ENCODE peak calls at places on chromosomes 16 and 17, in nine cellular contexts. One of them, this sample, is unnamed.

GRCh38 chr16:27355610-27356009 is 41.8 kb downstream of the IL4R start:
- DNase-seq in A673: peak
- DNase-seq in adipocyte: no peak
- DNase-seq in iPS DF 6.9: peak
- DNase-seq in effector memory CD4-positive, alpha-beta T cell: peak
- DNase-seq in right lobe of liver: peak
- DNase-seq in lower leg skin: peak
- DNase-seq in IMR-90: peak
- DNase-seq in CD8-positive, alpha-beta memory T cell: no peak
- DNase-seq in this sample: peak

GRCh38 chr16:68696514-68696913 is 40.6 kb upstream of the CDH1 start:
- DNase-seq in effector memory CD4-positive, alpha-beta T cell: no peak
- DNase-seq in IMR-90: no peak
- DNase-seq in right lobe of liver: no peak
- DNase-seq in A673: no peak
- DNase-seq in adipocyte: no peak
- DNase-seq in iPS DF 6.9: no peak
- DNase-seq in lower leg skin: no peak
- DNase-seq in CD8-positive, alpha-beta memory T cell: no peak
- DNase-seq in this sample: no peak

GRCh38 chr17:50218771-50219315 is 17.4 kb upstream of the COL1A1 start:
- DNase-seq in IMR-90: peak
- DNase-seq in adipocyte: peak
- DNase-seq in effector memory CD4-positive, alpha-beta T cell: no peak
- DNase-seq in lower leg skin: no peak
- DNase-seq in A673: no peak
- DNase-seq in iPS DF 6.9: no peak
- DNase-seq in right lobe of liver: no peak
- DNase-seq in CD8-positive, alpha-beta memory T cell: no peak
- DNase-seq in this sample: no peak

GRCh38 chr17:49996495-49997255 is 1.7 kb upstream of the DLX3 start:
- DNase-seq in IMR-90: peak
- DNase-seq in adipocyte: peak
- DNase-seq in lower leg skin: peak
- DNase-seq in CD8-positive, alpha-beta memory T cell: peak
- DNase-seq in right lobe of liver: peak
- DNase-seq in A673: peak
- DNase-seq in effector memory CD4-positive, alpha-beta T cell: peak
- DNase-seq in iPS DF 6.9: no peak
- DNase-seq in this sample: peak

GRCh38 chr16:9048302-9048700 is 43.1 kb upstream of the HAPSTR1 start:
- DNase-seq in right lobe of liver: no peak
- DNase-seq in lower leg skin: no peak
- DNase-seq in A673: no peak
- DNase-seq in effector memory CD4-positive, alpha-beta T cell: no peak
- DNase-seq in IMR-90: peak
- DNase-seq in iPS DF 6.9: no peak
- DNase-seq in adipocyte: peak
- DNase-seq in CD8-positive, alpha-beta memory T cell: no peak
- DNase-seq in this sample: no peak

GRCh38 chr16:49782405-49782804 is 73.5 kb downstream of the ZNF423 start:
- DNase-seq in IMR-90: no peak
- DNase-seq in lower leg skin: no peak
- DNase-seq in adipocyte: no peak
- DNase-seq in iPS DF 6.9: no peak
- DNase-seq in A673: no peak
- DNase-seq in right lobe of liver: no peak
- DNase-seq in effector memory CD4-positive, alpha-beta T cell: no peak
- DNase-seq in CD8-positive, alpha-beta memory T cell: no peak
- DNase-seq in this sample: no peak

GRCh38 chr17:55332296-55333041 is 67.7 kb downstream of the HLF start:
- DNase-seq in right lobe of liver: no peak
- DNase-seq in lower leg skin: no peak
- DNase-seq in A673: no peak
- DNase-seq in IMR-90: no peak
- DNase-seq in effector memory CD4-positive, alpha-beta T cell: no peak
- DNase-seq in CD8-positive, alpha-beta memory T cell: no peak
- DNase-seq in adipocyte: no peak
- DNase-seq in iPS DF 6.9: no peak
- DNase-seq in this sample: no peak

GRCh38 chr16:15639061-15639568 is 3.8 kb downstream of the MARF1 start:
- DNase-seq in right lobe of liver: no peak
- DNase-seq in CD8-positive, alpha-beta memory T cell: no peak
- DNase-seq in A673: no peak
- DNase-seq in iPS DF 6.9: no peak
- DNase-seq in IMR-90: no peak
- DNase-seq in lower leg skin: no peak
- DNase-seq in adipocyte: no peak
- DNase-seq in effector memory CD4-positive, alpha-beta T cell: no peak
- DNase-seq in this sample: peak

GRCh38 chr16:23979426-23979825 is 143.6 kb downstream of the PRKCB start:
- DNase-seq in adipocyte: no peak
- DNase-seq in right lobe of liver: no peak
- DNase-seq in lower leg skin: no peak
- DNase-seq in A673: no peak
- DNase-seq in IMR-90: no peak
- DNase-seq in iPS DF 6.9: no peak
- DNase-seq in CD8-positive, alpha-beta memory T cell: no peak
- DNase-seq in effector memory CD4-positive, alpha-beta T cell: no peak
- DNase-seq in this sample: no peak

GRCh38 chr16:51147776-51148673 is 3.0 kb downstream of the SALL1 start:
- DNase-seq in effector memory CD4-positive, alpha-beta T cell: no peak
- DNase-seq in iPS DF 6.9: no peak
- DNase-seq in A673: no peak
- DNase-seq in adipocyte: no peak
- DNase-seq in IMR-90: no peak
- DNase-seq in lower leg skin: no peak
- DNase-seq in right lobe of liver: no peak
- DNase-seq in CD8-positive, alpha-beta memory T cell: no peak
- DNase-seq in this sample: no peak

GRCh38 chr17:17917394-17917793 is 54.8 kb downstream of the TOM1L2 start:
- DNase-seq in A673: no peak
- DNase-seq in adipocyte: no peak
- DNase-seq in right lobe of liver: no peak
- DNase-seq in lower leg skin: no peak
- DNase-seq in IMR-90: no peak
- DNase-seq in CD8-positive, alpha-beta memory T cell: no peak
- DNase-seq in effector memory CD4-positive, alpha-beta T cell: no peak
- DNase-seq in iPS DF 6.9: no peak
- DNase-seq in this sample: no peak

GRCh38 chr17:17911003-17911613 is 61.1 kb downstream of the TOM1L2 start:
- DNase-seq in right lobe of liver: no peak
- DNase-seq in A673: no peak
- DNase-seq in lower leg skin: no peak
- DNase-seq in adipocyte: no peak
- DNase-seq in iPS DF 6.9: no peak
- DNase-seq in effector memory CD4-positive, alpha-beta T cell: no peak
- DNase-seq in IMR-90: no peak
- DNase-seq in CD8-positive, alpha-beta memory T cell: no peak
- DNase-seq in this sample: no peak

GRCh38 chr17:17915183-17915582 is 57.0 kb downstream of the TOM1L2 start:
- DNase-seq in iPS DF 6.9: no peak
- DNase-seq in A673: no peak
- DNase-seq in adipocyte: no peak
- DNase-seq in effector memory CD4-positive, alpha-beta T cell: no peak
- DNase-seq in CD8-positive, alpha-beta memory T cell: no peak
- DNase-seq in lower leg skin: no peak
- DNase-seq in IMR-90: no peak
- DNase-seq in right lobe of liver: no peak
- DNase-seq in this sample: no peak

GRCh38 chr17:17910060-17910459 is 62.1 kb downstream of the TOM1L2 start:
- DNase-seq in CD8-positive, alpha-beta memory T cell: no peak
- DNase-seq in IMR-90: no peak
- DNase-seq in lower leg skin: no peak
- DNase-seq in effector memory CD4-positive, alpha-beta T cell: no peak
- DNase-seq in A673: no peak
- DNase-seq in right lobe of liver: no peak
- DNase-seq in iPS DF 6.9: no peak
- DNase-seq in adipocyte: no peak
- DNase-seq in this sample: no peak

GRCh38 chr17:17913695-17914332 is 58.4 kb downstream of the TOM1L2 start:
- DNase-seq in A673: peak
- DNase-seq in iPS DF 6.9: no peak
- DNase-seq in lower leg skin: peak
- DNase-seq in IMR-90: peak
- DNase-seq in right lobe of liver: peak
- DNase-seq in CD8-positive, alpha-beta memory T cell: peak
- DNase-seq in effector memory CD4-positive, alpha-beta T cell: no peak
- DNase-seq in adipocyte: peak
- DNase-seq in this sample: no peak
- H3K4me3 ChIP-seq in A673: no peak
- H3K4me3 ChIP-seq in iPS DF 6.9: no peak
- H3K4me3 ChIP-seq in lower leg skin: no peak
- H3K4me3 ChIP-seq in IMR-90: no peak
- H3K4me3 ChIP-seq in right lobe of liver: no peak
- H3K4me3 ChIP-seq in CD8-positive, alpha-beta memory T cell: no peak
- H3K4me3 ChIP-seq in effector memory CD4-positive, alpha-beta T cell: no peak
- H3K4me3 ChIP-seq in adipocyte: no peak
- H3K4me3 ChIP-seq in this sample: no peak

GRCh38 chr16:89873109-89873821 is at the start of gene TCF25:
- DNase-seq in iPS DF 6.9: peak
- DNase-seq in IMR-90: peak
- DNase-seq in lower leg skin: peak
- DNase-seq in right lobe of liver: peak
- DNase-seq in CD8-positive, alpha-beta memory T cell: peak
- DNase-seq in adipocyte: peak
- DNase-seq in effector memory CD4-positive, alpha-beta T cell: peak
- DNase-seq in A673: peak
- DNase-seq in this sample: peak
- H3K4me3 ChIP-seq in iPS DF 6.9: peak
- H3K4me3 ChIP-seq in IMR-90: peak
- H3K4me3 ChIP-seq in lower leg skin: peak
- H3K4me3 ChIP-seq in right lobe of liver: peak
- H3K4me3 ChIP-seq in CD8-positive, alpha-beta memory T cell: peak
- H3K4me3 ChIP-seq in adipocyte: peak
- H3K4me3 ChIP-seq in effector memory CD4-positive, alpha-beta T cell: peak
- H3K4me3 ChIP-seq in A673: peak
- H3K4me3 ChIP-seq in this sample: peak

DNA sequence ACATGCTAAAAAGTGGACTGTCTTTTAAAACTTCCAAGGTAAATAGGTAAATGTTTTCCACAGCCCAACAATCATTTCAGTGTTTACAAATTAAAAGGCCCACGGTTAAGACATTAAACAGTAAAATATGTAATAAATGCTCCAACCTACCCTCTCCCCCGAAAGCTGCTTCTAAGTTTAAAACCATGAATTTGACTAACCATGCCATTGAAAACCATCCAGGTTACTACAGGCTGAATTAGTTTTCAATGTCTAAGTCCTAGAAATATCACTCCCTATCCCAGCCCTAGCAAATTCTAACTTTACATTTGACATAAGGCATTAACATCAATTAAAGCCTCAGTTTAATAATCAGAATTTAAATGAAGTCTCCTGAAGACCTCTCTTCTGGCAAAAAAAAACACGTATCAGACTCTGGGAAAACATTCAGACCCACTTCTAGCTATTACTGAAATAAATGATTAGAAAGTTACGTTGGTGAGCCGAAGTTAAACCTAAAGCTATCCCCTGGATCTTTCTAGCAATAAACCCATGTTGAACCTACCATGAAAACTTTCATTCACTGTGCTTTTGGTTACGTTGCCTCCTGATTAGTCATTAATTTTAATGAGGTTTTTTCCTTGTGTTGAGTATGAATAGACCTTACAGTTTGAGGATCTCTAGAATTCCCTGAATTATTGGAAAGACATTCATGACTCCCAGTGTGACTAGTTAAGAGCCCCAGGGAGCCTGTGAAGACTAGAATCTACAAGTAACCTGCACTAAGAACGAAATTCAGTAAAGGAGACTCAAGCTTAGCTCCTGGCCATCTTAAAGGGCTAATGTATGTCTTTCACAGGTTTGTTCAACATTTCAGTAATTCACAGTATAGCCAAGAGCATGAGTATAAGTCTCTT is 1.7 kb upstream of the POLG2 start:
- DNase-seq in CD8-positive, alpha-beta memory T cell: no peak
- DNase-seq in adipocyte: peak
- DNase-seq in right lobe of liver: no peak
- DNase-seq in IMR-90: no peak
- DNase-seq in effector memory CD4-positive, alpha-beta T cell: no peak
- DNase-seq in lower leg skin: no peak
- DNase-seq in iPS DF 6.9: no peak
- DNase-seq in A673: no peak
- DNase-seq in this sample: peak
- H3K4me3 ChIP-seq in CD8-positive, alpha-beta memory T cell: no peak
- H3K4me3 ChIP-seq in adipocyte: peak
- H3K4me3 ChIP-seq in right lobe of liver: no peak
- H3K4me3 ChIP-seq in IMR-90: no peak
- H3K4me3 ChIP-seq in effector memory CD4-positive, alpha-beta T cell: no peak
- H3K4me3 ChIP-seq in lower leg skin: no peak
- H3K4me3 ChIP-seq in iPS DF 6.9: no peak
- H3K4me3 ChIP-seq in A673: no peak
- H3K4me3 ChIP-seq in this sample: no peak

GRCh38 chr17:62781826-62782225 is 26.3 kb downstream of the MARCHF10 start:
- DNase-seq in adipocyte: peak
- DNase-seq in CD8-positive, alpha-beta memory T cell: no peak
- DNase-seq in iPS DF 6.9: no peak
- DNase-seq in A673: no peak
- DNase-seq in right lobe of liver: no peak
- DNase-seq in effector memory CD4-positive, alpha-beta T cell: no peak
- DNase-seq in IMR-90: peak
- DNase-seq in lower leg skin: no peak
- DNase-seq in this sample: no peak

GRCh38 chr17:62781356-62781755 is 26.8 kb downstream of the MARCHF10 start:
- DNase-seq in A673: no peak
- DNase-seq in adipocyte: peak
- DNase-seq in CD8-positive, alpha-beta memory T cell: no peak
- DNase-seq in lower leg skin: peak
- DNase-seq in effector memory CD4-positive, alpha-beta T cell: no peak
- DNase-seq in iPS DF 6.9: no peak
- DNase-seq in IMR-90: peak
- DNase-seq in right lobe of liver: no peak
- DNase-seq in this sample: no peak

GRCh38 chr17:62780273-62780672 is 27.8 kb downstream of the MARCHF10 start:
- DNase-seq in A673: no peak
- DNase-seq in lower leg skin: peak
- DNase-seq in effector memory CD4-positive, alpha-beta T cell: no peak
- DNase-seq in adipocyte: no peak
- DNase-seq in right lobe of liver: no peak
- DNase-seq in IMR-90: no peak
- DNase-seq in iPS DF 6.9: no peak
- DNase-seq in CD8-positive, alpha-beta memory T cell: no peak
- DNase-seq in this sample: no peak

GRCh38 chr17:62778990-62779681 is 29.0 kb downstream of the MARCHF10 start:
- DNase-seq in lower leg skin: peak
- DNase-seq in IMR-90: peak
- DNase-seq in CD8-positive, alpha-beta memory T cell: no peak
- DNase-seq in adipocyte: peak
- DNase-seq in effector memory CD4-positive, alpha-beta T cell: no peak
- DNase-seq in A673: no peak
- DNase-seq in right lobe of liver: no peak
- DNase-seq in iPS DF 6.9: no peak
- DNase-seq in this sample: no peak

DNA sequence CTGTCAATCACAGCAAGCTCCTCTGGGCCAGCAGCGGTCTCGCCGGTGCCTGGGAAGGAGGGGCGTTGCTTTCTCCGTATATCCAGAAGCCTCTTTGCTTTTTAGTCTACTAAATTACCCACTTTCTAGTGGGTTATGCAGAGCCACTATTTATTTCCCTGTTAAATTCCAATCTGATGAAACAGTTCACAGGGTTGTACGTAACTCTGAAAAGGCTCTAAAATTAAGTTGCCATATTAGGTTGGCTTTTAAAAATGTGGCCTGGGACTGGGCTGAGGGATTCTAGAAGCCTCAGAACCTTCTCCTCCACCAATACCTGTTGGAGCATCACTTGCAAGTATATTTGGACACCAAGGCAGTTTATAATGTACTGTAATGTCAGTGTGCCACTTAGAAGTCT is 27.2 kb downstream of the MARCHF10 start:
- DNase-seq in CD8-positive, alpha-beta memory T cell: no peak
- DNase-seq in adipocyte: no peak
- DNase-seq in effector memory CD4-positive, alpha-beta T cell: no peak
- DNase-seq in right lobe of liver: no peak
- DNase-seq in A673: no peak
- DNase-seq in lower leg skin: peak
- DNase-seq in iPS DF 6.9: no peak
- DNase-seq in IMR-90: peak
- DNase-seq in this sample: no peak
- H3K4me3 ChIP-seq in CD8-positive, alpha-beta memory T cell: no peak
- H3K4me3 ChIP-seq in adipocyte: no peak
- H3K4me3 ChIP-seq in effector memory CD4-positive, alpha-beta T cell: no peak
- H3K4me3 ChIP-seq in right lobe of liver: no peak
- H3K4me3 ChIP-seq in A673: no peak
- H3K4me3 ChIP-seq in lower leg skin: no peak
- H3K4me3 ChIP-seq in iPS DF 6.9: no peak
- H3K4me3 ChIP-seq in IMR-90: no peak
- H3K4me3 ChIP-seq in this sample: no peak

This sample was measured in CD4-positive, alpha-beta memory T cell.